ENCODE peak calls at places on chromosomes 3 and 15, in eight cellular contexts. C is lower leg skin; N is fibroblast of gingiva; X is astrocyte of the spinal cord; E is PC-3; S is CD4-positive, alpha-beta memory T cell; V is fibroblast of lung; Y is ureter. D is an unnamed sample.

GRCh38 chr3:8769088-8769822 is at the start of gene OXTR:
- DNase-seq in C (no peak), N (peak; percentile 61), X (peak; percentile 86), E (peak; percentile 90), S (peak; percentile 18), V (peak; percentile 69), Y (no peak), D (no peak)

GRCh38 chr3:153925826-153926514 is 195.2 kb upstream of the ARHGEF26 start:
- DNase-seq in C (no peak), N (peak; percentile 47), X (no peak), E (no peak), S (no peak), V (peak; percentile 54), Y (no peak), D (no peak)

GRCh38 chr3:58874248-58874741 is 175.5 kb downstream of the CFAP20DC start:
- DNase-seq in C (no peak), N (no peak), X (peak; percentile 16), E (peak; percentile 84), S (no peak), V (no peak), Y (no peak), D (no peak)

GRCh38 chr3:16101295-16102186 is 72.9 kb upstream of the GALNT15 start:
- DNase-seq in C (no peak), N (no peak), X (no peak), E (peak; percentile 98), S (no peak), V (no peak), Y (no peak), D (no peak)

GRCh38 chr3:42056840-42057239 is 34.3 kb upstream of the TRAK1 start:
- DNase-seq in C (peak; percentile 63), N (no peak), X (no peak), E (no peak), S (no peak), V (no peak), Y (no peak), D (no peak)

GRCh38 chr3:65854606-65855304 is 184.0 kb downstream of the MAGI1 start:
- DNase-seq in C (no peak), N (no peak), X (no peak), E (peak; percentile 27), S (no peak), V (no peak), Y (no peak), D (no peak)

GRCh38 chr3:66385066-66385465 is 115.8 kb downstream of the LRIG1 start:
- DNase-seq in C (no peak), N (no peak), X (no peak), E (no peak), S (no peak), V (no peak), Y (no peak), D (no peak)

GRCh38 chr3:179867961-179868360 is 168.8 kb downstream of the PEX5L start:
- DNase-seq in C (no peak), N (no peak), X (no peak), E (no peak), S (no peak), V (no peak), Y (no peak), D (no peak)

GRCh38 chr15:38297623-38298388 is 45.2 kb downstream of the SPRED1 start:
- DNase-seq in C (no peak), N (peak; percentile 53), X (peak; percentile 69), E (peak; percentile 80), S (no peak), V (peak; percentile 55), Y (no peak), D (no peak)

GRCh38 chr15:63041402-63041977 is 1.1 kb upstream of the TPM1 start:
- DNase-seq in C (no peak), N (no peak), X (no peak), E (no peak), S (no peak), V (no peak), Y (no peak), D (no peak)

GRCh38 chr15:82903511-82903910 is 49.0 kb downstream of the HOMER2 start:
- DNase-seq in C (peak; percentile 39), N (no peak), X (no peak), E (no peak), S (no peak), V (no peak), Y (no peak), D (no peak)

GRCh38 chr15:66931768-66932633 is 133.4 kb upstream of the SMAD3 start:
- DNase-seq in C (peak; percentile 78), N (peak; percentile 49), X (peak; percentile 59), E (peak; percentile 84), S (no peak), V (peak; percentile 34), Y (peak; percentile 72), D (no peak)

GRCh38 chr15:72873379-72874233 is 90.0 kb upstream of the ADPGK start:
- DNase-seq in C (no peak), N (peak; percentile 20), X (no peak), E (no peak), S (no peak), V (no peak), Y (no peak), D (no peak)

GRCh38 chr3:40456940-40457823 is at the start of gene RPL14:
- DNase-seq in C (peak; percentile 99), N (peak; percentile 97), X (peak; percentile 97), E (peak; percentile 97), S (peak; percentile 94), V (peak; percentile 97), Y (peak; percentile 96), D (peak; percentile 97)

GRCh38 chr3:171115667-171116066 is 89.1 kb upstream of the SLC2A2 start:
- DNase-seq in C (no peak), N (no peak), X (no peak), E (no peak), S (no peak), V (no peak), Y (no peak), D (no peak)

GRCh38 chr15:92141607-92142006 is 252.1 kb upstream of the ST8SIA2 start:
- DNase-seq in C (peak; percentile 49), N (no peak), X (no peak), E (no peak), S (no peak), V (no peak), Y (no peak), D (no peak)

GRCh38 chr3:75655501-75655904 is 8.6 kb upstream of the FRG2C start:
- DNase-seq in C (peak; percentile 58), N (no peak), X (no peak), E (no peak), S (no peak), V (no peak), Y (no peak), D (peak; percentile 71)

GRCh38 chr3:143897558-143898305 is 49.5 kb upstream of the SLC9A9 start:
- DNase-seq in C (no peak), N (peak; percentile 58), X (peak; percentile 54), E (no peak), S (no peak), V (peak; percentile 74), Y (no peak), D (no peak)

GRCh38 chr15:42608767-42609488 is 33.5 kb downstream of the STARD9 start:
- DNase-seq in C (no peak), N (no peak), X (no peak), E (no peak), S (no peak), V (no peak), Y (no peak), D (no peak)

GRCh38 chr3:149010504-149010951 is 19.2 kb downstream of the GYG1 start:
- DNase-seq in C (no peak), N (no peak), X (no peak), E (peak; percentile 26), S (no peak), V (peak; percentile 62), Y (no peak), D (no peak)

GRCh38 chr3:149971403-149972075 is 844 bp upstream of the PFN2 start:
- DNase-seq in C (peak; percentile 89), N (no peak), X (no peak), E (peak; percentile 67), S (peak; percentile 34), V (peak; percentile 75), Y (peak; percentile 63), D (peak; percentile 54)

GRCh38 chr3:157922614-157923013 is 183.6 kb downstream of the SHOX2 start:
- DNase-seq in C (no peak), N (no peak), X (no peak), E (no peak), S (no peak), V (no peak), Y (no peak), D (no peak)

GRCh38 chr3:178777718-178778411 is 241.6 kb downstream of the KCNMB2 start:
- DNase-seq in C (no peak), N (no peak), X (peak; percentile 52), E (peak; percentile 84), S (no peak), V (no peak), Y (no peak), D (no peak)

GRCh38 chr3:82509106-82509842 is 747.8 kb upstream of the GBE1 start:
- DNase-seq in C (no peak), N (no peak), X (no peak), E (no peak), S (no peak), V (no peak), Y (no peak), D (no peak)

GRCh38 chr3:159830523-159831151 is 158.0 kb upstream of the IL12A start:
- DNase-seq in C (no peak), N (no peak), X (no peak), E (no peak), S (no peak), V (peak; percentile 19), Y (no peak), D (no peak)

GRCh38 chr3:156187146-156187769 is 66.9 kb downstream of the KCNAB1 start:
- DNase-seq in C (no peak), N (no peak), X (peak; percentile 45), E (peak; percentile 56), S (no peak), V (no peak), Y (no peak), D (no peak)

GRCh38 chr3:48016336-48016973 is at the start of gene MAP4:
- DNase-seq in C (no peak), N (no peak), X (peak; percentile 49), E (no peak), S (no peak), V (peak; percentile 49), Y (no peak), D (no peak)

GRCh38 chr15:83170474-83171165 is 37.0 kb downstream of the HDGFL3 start:
- DNase-seq in C (no peak), N (peak; percentile 18), X (peak; percentile 54), E (no peak), S (no peak), V (peak; percentile 54), Y (no peak), D (no peak)

GRCh38 chr15:39320886-39321285 is 260.0 kb upstream of the THBS1 start:
- DNase-seq in C (no peak), N (no peak), X (no peak), E (no peak), S (no peak), V (peak; percentile 58), Y (no peak), D (no peak)

D was measured in upper lobe of left lung.